ENCODE peak calls at places on chromosomes 3 and 15, in eight cellular contexts. E is heart right ventricle, D is GM23338, F is tibial artery, K is epithelial cell of proximal tubule, W is psoas muscle, S is HCT116, P is endothelial cell. C is an unnamed sample.
A peak's percentile ranks its signal among the peaks of the same experiment; 100 is the strongest.

GRCh38 chr15:66483131-66483566 is 14.4 kb downstream of the SNAPC5 start:
- DNase-seq in E (no peak), D (no peak), F (no peak), K (peak; percentile 64), W (peak; percentile 56), S (no peak), P (no peak), C (no peak)

GRCh38 chr15:101121511-101122090 is 130.2 kb downstream of the CHSY1 start:
- DNase-seq in E (peak; percentile 87), D (peak; percentile 65), F (peak; percentile 87), K (no peak), W (peak; percentile 85), S (no peak), P (peak; percentile 56), C (peak; percentile 69)

GRCh38 chr15:89091667-89092220 is 3.5 kb downstream of the ABHD2 start:
- DNase-seq in E (no peak), D (no peak), F (no peak), K (no peak), W (no peak), S (no peak), P (no peak), C (no peak)

GRCh38 chr3:178353292-178353814 is 182.9 kb upstream of the KCNMB2 start:
- DNase-seq in E (no peak), D (no peak), F (no peak), K (no peak), W (no peak), S (no peak), P (no peak), C (no peak)

GRCh38 chr3:172159376-172159775 is 120.0 kb downstream of the FNDC3B start:
- DNase-seq in E (no peak), D (no peak), F (no peak), K (no peak), W (no peak), S (no peak), P (no peak), C (no peak)

GRCh38 chr15:57321973-57322601 is 54.2 kb upstream of the CGNL1 start:
- DNase-seq in E (no peak), D (peak; percentile 45), F (no peak), K (no peak), W (no peak), S (no peak), P (peak; percentile 59), C (no peak)

GRCh38 chr15:31353931-31354330 is 27.3 kb downstream of the KLF13 start:
- DNase-seq in E (peak; percentile 70), D (no peak), F (no peak), K (no peak), W (peak; percentile 92), S (no peak), P (no peak), C (no peak)

GRCh38 chr15:37995461-37996347 is 61.3 kb downstream of the TMCO5A start:
- DNase-seq in E (peak; percentile 39), D (peak; percentile 81), F (no peak), K (peak; percentile 39), W (no peak), S (peak; percentile 45), P (peak; percentile 45), C (peak; percentile 87)

GRCh38 chr3:10548997-10549396 is 43.6 kb upstream of the ATP2B2 start:
- DNase-seq in E (no peak), D (no peak), F (no peak), K (no peak), W (no peak), S (peak; percentile 16), P (no peak), C (no peak)

GRCh38 chr15:67674983-67675382 is 132.5 kb downstream of the MAP2K5 start:
- DNase-seq in E (no peak), D (no peak), F (no peak), K (no peak), W (no peak), S (no peak), P (no peak), C (no peak)

GRCh38 chr15:29935296-29936020 is 113.2 kb upstream of the TJP1 start:
- DNase-seq in E (no peak), D (peak; percentile 53), F (no peak), K (no peak), W (no peak), S (no peak), P (peak; percentile 41), C (no peak)
- TF ChIP-seq CTCF in E (peak; percentile 34), D (peak; percentile 75), F (peak; percentile 6), K (peak; percentile 61), W (no peak), S (peak; percentile 73), P (no peak), C (peak; percentile 16)

DNA sequence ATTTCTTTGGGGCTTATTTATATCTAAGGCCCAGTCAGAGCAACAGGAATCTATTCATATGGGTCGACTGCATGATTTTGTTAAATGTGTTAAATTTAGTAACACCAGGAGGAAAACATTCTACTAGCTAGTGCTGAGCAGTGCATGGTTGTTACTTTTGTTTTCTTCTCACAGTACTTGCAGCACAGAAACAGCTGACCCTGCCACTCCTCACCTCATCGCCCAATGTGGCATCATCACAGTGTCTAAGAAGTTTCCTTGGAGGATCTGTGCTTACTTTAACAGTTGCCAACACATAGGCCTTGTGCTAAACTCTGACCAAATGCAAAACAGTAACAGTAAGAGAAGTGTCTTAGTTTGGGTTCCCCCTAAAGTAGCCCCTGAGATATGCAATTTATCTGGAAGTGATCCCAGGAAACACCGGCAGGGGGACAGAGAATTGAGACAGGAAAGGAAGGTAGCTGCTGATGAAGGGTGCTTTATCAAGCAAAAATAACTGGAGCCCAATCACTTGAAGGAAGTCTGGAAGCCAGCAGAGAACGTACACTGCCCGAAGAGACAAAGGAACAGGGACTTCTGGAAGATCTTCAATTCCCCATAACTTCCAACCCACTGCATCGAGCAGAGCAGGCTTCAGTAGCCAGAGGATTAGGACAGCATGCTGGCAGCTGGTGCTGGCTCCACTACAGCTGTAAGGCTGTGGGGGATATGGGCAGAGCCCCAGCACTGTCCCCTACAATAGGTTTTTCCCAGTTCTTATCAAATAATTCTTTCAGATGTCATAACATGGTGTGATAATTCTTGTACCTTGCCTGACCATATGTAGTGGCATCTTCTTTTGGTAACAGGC is 36.0 kb upstream of the ULK4 start:
- DNase-seq in E (no peak), D (peak; percentile 74), F (no peak), K (no peak), W (no peak), S (no peak), P (peak; percentile 28), C (peak; percentile 49)
- TF ChIP-seq CTCF in E (peak; percentile 42), D (peak; percentile 55), F (peak; percentile 21), K (peak; percentile 47), W (peak; percentile 25), S (peak; percentile 27), P (peak; percentile 41), C (peak; percentile 59)

DNA sequence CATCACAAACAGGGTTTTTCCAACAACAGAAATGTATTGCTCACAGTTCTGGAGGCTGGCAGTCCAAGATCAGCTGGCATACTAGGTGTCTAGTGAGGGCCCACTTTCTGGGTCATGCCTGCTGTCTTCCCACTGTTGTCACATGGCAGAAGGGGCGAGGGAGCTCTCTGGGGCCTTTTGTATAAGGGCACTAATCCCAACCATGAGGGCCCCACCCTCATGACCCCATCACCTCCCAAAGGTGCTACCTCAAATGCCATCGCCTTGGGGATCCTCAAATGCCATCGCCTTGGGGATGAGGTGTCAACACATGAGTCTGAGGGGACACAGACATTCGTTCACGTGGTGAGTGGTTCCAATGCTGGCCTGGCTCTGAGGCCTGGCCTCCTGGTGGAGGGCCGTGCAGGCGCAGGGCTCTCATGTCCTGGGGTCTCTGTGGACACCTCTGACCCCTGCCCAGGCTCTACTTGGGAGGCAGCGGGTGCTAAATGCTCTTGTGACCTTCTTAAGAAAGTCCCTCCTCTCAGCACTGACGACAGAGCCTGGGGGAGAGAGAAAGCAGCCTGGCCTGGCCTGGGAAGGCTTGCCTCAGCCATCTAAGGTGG is 16.8 kb downstream of the NUP210 start:
- DNase-seq in E (no peak), D (peak; percentile 27), F (no peak), K (no peak), W (no peak), S (no peak), P (no peak), C (no peak)
- TF ChIP-seq CTCF in E (no peak), D (peak; percentile 4), F (no peak), K (no peak), W (no peak), S (no peak), P (no peak), C (no peak)

GRCh38 chr3:160340351-160340750 is 58.7 kb downstream of the IFT80 start:
- DNase-seq in E (no peak), D (peak; percentile 34), F (no peak), K (no peak), W (no peak), S (no peak), P (no peak), C (no peak)

GRCh38 chr3:160346511-160346910 is 52.5 kb downstream of the IFT80 start:
- DNase-seq in E (no peak), D (no peak), F (no peak), K (no peak), W (no peak), S (no peak), P (no peak), C (no peak)

GRCh38 chr3:160343132-160343531 is 55.9 kb downstream of the IFT80 start:
- DNase-seq in E (no peak), D (peak; percentile 38), F (no peak), K (no peak), W (no peak), S (no peak), P (no peak), C (peak; percentile 39)
- TF ChIP-seq CTCF in E (peak; percentile 56), D (no peak), F (peak; percentile 12), K (no peak), W (peak; percentile 37), S (peak; percentile 34), P (peak; percentile 48), C (peak; percentile 36)

GRCh38 chr3:46970391-46971091 is 6.0 kb downstream of the CCDC12 start:
- DNase-seq in E (peak; percentile 56), D (no peak), F (no peak), K (no peak), W (peak; percentile 74), S (no peak), P (no peak), C (no peak)

GRCh38 chr3:46965151-46965550 is 11.4 kb downstream of the CCDC12 start:
- DNase-seq in E (no peak), D (no peak), F (no peak), K (no peak), W (no peak), S (no peak), P (no peak), C (no peak)

GRCh38 chr3:46968783-46969428 is 7.6 kb downstream of the CCDC12 start:
- DNase-seq in E (no peak), D (no peak), F (peak; percentile 33), K (no peak), W (no peak), S (no peak), P (no peak), C (no peak)

GRCh38 chr3:46962990-46963389 is 13.6 kb downstream of the CCDC12 start:
- DNase-seq in E (no peak), D (no peak), F (no peak), K (no peak), W (no peak), S (no peak), P (no peak), C (no peak)

DNA sequence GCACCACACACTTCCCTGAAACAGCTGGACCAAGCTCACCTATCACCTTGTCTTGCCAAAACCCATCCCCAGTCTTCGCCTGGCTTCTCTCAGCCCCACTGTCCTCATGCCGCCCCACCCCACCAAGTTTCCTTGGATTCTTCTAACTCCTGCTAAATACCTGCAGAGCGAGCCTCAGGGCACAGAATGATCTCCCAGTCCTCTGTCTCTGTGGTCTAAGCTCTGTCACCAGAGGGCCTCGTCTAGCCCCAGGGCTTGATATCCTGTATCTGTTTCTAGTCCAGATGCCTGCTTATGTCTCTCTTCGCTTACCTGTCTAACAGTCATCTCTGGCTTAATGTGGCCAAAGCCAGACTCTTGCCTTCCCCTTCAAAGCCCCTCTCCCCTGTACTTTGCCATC is 9.7 kb downstream of the CCDC12 start:
- DNase-seq in E (no peak), D (no peak), F (no peak), K (no peak), W (no peak), S (no peak), P (no peak), C (no peak)
- TF ChIP-seq CTCF in E (no peak), D (peak; percentile 36), F (no peak), K (peak; percentile 16), W (no peak), S (no peak), P (no peak), C (no peak)